ENCODE peak calls at places on chromosomes 13 and 19, in four cellular contexts. Y is COLO829, O is DMS 273 treated with DMSO at 0.1 percent for 48 hours, K is HTR-8/SVneo. N is an unnamed sample.
A peak's percentile ranks its signal among the peaks of the same experiment; 100 is the strongest.

GRCh38 chr13:46367622-46368327 is 19.3 kb downstream of the RUBCNL start:
- DNase-seq in Y (no peak), O (no peak), K (no peak), N (no peak)

GRCh38 chr13:28584873-28585317 is 74.0 kb upstream of the POMP start:
- DNase-seq in Y (no peak), O (no peak), K (peak; percentile 3), N (no peak)

GRCh38 chr13:76725211-76725610 is 161.0 kb downstream of the KCTD12 start:
- DNase-seq in Y (no peak), O (no peak), K (no peak), N (no peak)

GRCh38 chr13:103188688-103189326 is 122.6 kb upstream of the SLC10A2 start:
- DNase-seq in Y (peak; percentile 30), O (no peak), K (no peak), N (peak; percentile 47)

GRCh38 chr19:50514346-50515167 is 844 bp upstream of the ASPDH start:
- DNase-seq in Y (no peak), O (no peak), K (no peak), N (no peak)

GRCh38 chr13:21976159-21976558 is 305.3 kb downstream of the FGF9 start:
- DNase-seq in Y (no peak), O (no peak), K (no peak), N (no peak)

GRCh38 chr19:49758292-49758691 is 4.8 kb downstream of the TSKS start:
- DNase-seq in Y (no peak), O (no peak), K (peak; percentile 68), N (no peak)

GRCh38 chr13:112119192-112120030 is 52.5 kb downstream of the SOX1 start:
- DNase-seq in Y (no peak), O (no peak), K (no peak), N (no peak)

GRCh38 chr13:76822691-76823267 is 63.4 kb downstream of the KCTD12 start:
- DNase-seq in Y (no peak), O (no peak), K (peak; percentile 13), N (no peak)

GRCh38 chr13:21043898-21044297 is 17.5 kb downstream of the LATS2 start:
- DNase-seq in Y (peak; percentile 68), O (no peak), K (no peak), N (peak; percentile 51)

GRCh38 chr19:6564393-6564792 is 26.6 kb downstream of the CD70 start:
- DNase-seq in Y (peak; percentile 35), O (no peak), K (no peak), N (no peak)

GRCh38 chr19:15159251-15159650 is 41.5 kb downstream of the NOTCH3 start:
- DNase-seq in Y (no peak), O (no peak), K (no peak), N (no peak)

GRCh38 chr19:33373701-33374405 is at the start of gene CEBPG:
- DNase-seq in Y (peak; percentile 40), O (no peak), K (peak; percentile 36), N (peak; percentile 88)

GRCh38 chr19:58117841-58118575 is 20.0 kb upstream of the ZSCAN18 start:
- DNase-seq in Y (no peak), O (no peak), K (no peak), N (no peak)

GRCh38 chr19:48578891-48579290 is 26.9 kb downstream of the SULT2B1 start:
- DNase-seq in Y (no peak), O (no peak), K (no peak), N (no peak)